ENCODE peak calls at places on chromosomes 16 and 17, in seven cellular contexts. One of them, this sample, is unnamed.

GRCh38 chr16:88566158-88566557 is 4.0 kb upstream of the ZC3H18 start:
- DNase-seq in right cardiac atrium: peak; percentile 28
- DNase-seq in effector CD4-positive, alpha-beta T cell: no peak
- DNase-seq in uterus: no peak
- DNase-seq in T-cell: no peak
- DNase-seq in AG08395: no peak
- DNase-seq in lower leg skin: no peak
- DNase-seq in this sample: no peak

GRCh38 chr17:82845163-82845807 is 5.5 kb upstream of the ZNF750 start:
- DNase-seq in right cardiac atrium: peak; percentile 87
- DNase-seq in effector CD4-positive, alpha-beta T cell: no peak
- DNase-seq in uterus: peak; percentile 48
- DNase-seq in T-cell: no peak
- DNase-seq in AG08395: no peak
- DNase-seq in lower leg skin: no peak
- DNase-seq in this sample: no peak

GRCh38 chr16:10168258-10168657 is 14.0 kb downstream of the GRIN2A start:
- DNase-seq in right cardiac atrium: no peak
- DNase-seq in effector CD4-positive, alpha-beta T cell: no peak
- DNase-seq in uterus: no peak
- DNase-seq in T-cell: no peak
- DNase-seq in AG08395: peak; percentile 51
- DNase-seq in lower leg skin: no peak
- DNase-seq in this sample: no peak

GRCh38 chr17:68096111-68096510 is 60.6 kb downstream of the KPNA2 start:
- DNase-seq in right cardiac atrium: no peak
- DNase-seq in effector CD4-positive, alpha-beta T cell: no peak
- DNase-seq in uterus: no peak
- DNase-seq in T-cell: no peak
- DNase-seq in AG08395: no peak
- DNase-seq in lower leg skin: peak; percentile 57
- DNase-seq in this sample: no peak

GRCh38 chr17:37111329-37111728 is 162.6 kb downstream of the AATF start:
- DNase-seq in right cardiac atrium: no peak
- DNase-seq in effector CD4-positive, alpha-beta T cell: no peak
- DNase-seq in uterus: no peak
- DNase-seq in T-cell: no peak
- DNase-seq in AG08395: no peak
- DNase-seq in lower leg skin: no peak
- DNase-seq in this sample: no peak

GRCh38 chr17:49504369-49504768 is 9.3 kb downstream of the NGFR start:
- DNase-seq in right cardiac atrium: no peak
- DNase-seq in effector CD4-positive, alpha-beta T cell: no peak
- DNase-seq in uterus: no peak
- DNase-seq in T-cell: no peak
- DNase-seq in AG08395: no peak
- DNase-seq in lower leg skin: no peak
- DNase-seq in this sample: no peak

GRCh38 chr17:6753006-6753445 is 2.8 kb upstream of the XAF1 start:
- DNase-seq in right cardiac atrium: peak; percentile 85
- DNase-seq in effector CD4-positive, alpha-beta T cell: no peak
- DNase-seq in uterus: peak; percentile 70
- DNase-seq in T-cell: peak; percentile 41
- DNase-seq in AG08395: peak; percentile 79
- DNase-seq in lower leg skin: peak; percentile 90
- DNase-seq in this sample: peak; percentile 5

GRCh38 chr16:80931985-80932720 is 74.5 kb downstream of the CMC2 start:
- DNase-seq in right cardiac atrium: peak; percentile 95
- DNase-seq in effector CD4-positive, alpha-beta T cell: no peak
- DNase-seq in uterus: peak; percentile 64
- DNase-seq in T-cell: peak; percentile 2
- DNase-seq in AG08395: peak; percentile 57
- DNase-seq in lower leg skin: peak; percentile 88
- DNase-seq in this sample: peak; percentile 16

GRCh38 chr16:89123831-89124100 is 30.1 kb downstream of the ACSF3 start:
- DNase-seq in right cardiac atrium: peak; percentile 39
- DNase-seq in effector CD4-positive, alpha-beta T cell: no peak
- DNase-seq in uterus: no peak
- DNase-seq in T-cell: no peak
- DNase-seq in AG08395: no peak
- DNase-seq in lower leg skin: no peak
- DNase-seq in this sample: no peak

GRCh38 chr16:84340305-84341040 is 27.9 kb upstream of the ATP2C2 start:
- DNase-seq in right cardiac atrium: no peak
- DNase-seq in effector CD4-positive, alpha-beta T cell: no peak
- DNase-seq in uterus: no peak
- DNase-seq in T-cell: no peak
- DNase-seq in AG08395: no peak
- DNase-seq in lower leg skin: no peak
- DNase-seq in this sample: no peak

GRCh38 chr16:1762879-1763520 is 8.3 kb downstream of the NME3 start:
- DNase-seq in right cardiac atrium: no peak
- DNase-seq in effector CD4-positive, alpha-beta T cell: no peak
- DNase-seq in uterus: no peak
- DNase-seq in T-cell: no peak
- DNase-seq in AG08395: no peak
- DNase-seq in lower leg skin: no peak
- DNase-seq in this sample: no peak

GRCh38 chr16:21150375-21151001 is at the start of gene DNAH3:
- DNase-seq in right cardiac atrium: no peak
- DNase-seq in effector CD4-positive, alpha-beta T cell: no peak
- DNase-seq in uterus: no peak
- DNase-seq in T-cell: no peak
- DNase-seq in AG08395: no peak
- DNase-seq in lower leg skin: no peak
- DNase-seq in this sample: peak; percentile 22

GRCh38 chr17:64159051-64159590 is 29.2 kb upstream of the ERN1 start:
- DNase-seq in right cardiac atrium: no peak
- DNase-seq in effector CD4-positive, alpha-beta T cell: no peak
- DNase-seq in uterus: no peak
- DNase-seq in T-cell: no peak
- DNase-seq in AG08395: no peak
- DNase-seq in lower leg skin: peak; percentile 84
- DNase-seq in this sample: no peak

GRCh38 chr17:2177235-2177811 is 122.4 kb downstream of the HIC1 start:
- DNase-seq in right cardiac atrium: no peak
- DNase-seq in effector CD4-positive, alpha-beta T cell: no peak
- DNase-seq in uterus: peak; percentile 15
- DNase-seq in T-cell: no peak
- DNase-seq in AG08395: no peak
- DNase-seq in lower leg skin: no peak
- DNase-seq in this sample: peak; percentile 71

GRCh38 chr17:49180303-49180702 is 30.1 kb downstream of the GNGT2 start:
- DNase-seq in right cardiac atrium: peak; percentile 83
- DNase-seq in effector CD4-positive, alpha-beta T cell: peak; percentile 57
- DNase-seq in uterus: peak; percentile 50
- DNase-seq in T-cell: peak; percentile 45
- DNase-seq in AG08395: peak; percentile 87
- DNase-seq in lower leg skin: peak; percentile 93
- DNase-seq in this sample: peak; percentile 33

GRCh38 chr17:63601439-63602371 is 1.0 kb downstream of the TACO1 start:
- DNase-seq in right cardiac atrium: no peak
- DNase-seq in effector CD4-positive, alpha-beta T cell: no peak
- DNase-seq in uterus: no peak
- DNase-seq in T-cell: no peak
- DNase-seq in AG08395: no peak
- DNase-seq in lower leg skin: no peak
- DNase-seq in this sample: peak; percentile 1

This sample was measured in foreskin melanocyte.